ENCODE peak calls at places on chromosomes 6 and 20, in ten cellular contexts. P is DND-41; V is cardiac muscle cell; J is AG04450; L is fibroblast of lung; T is activated CD8-positive, alpha-beta T cell treated with anti-CD3 and anti-CD28 coated beads for 36 hours; O is prostate gland; A is neural progenitor cell; I is ovary; X is neural crest cell. F is an unnamed sample.

GRCh38 chr6:110401585-110402176 is 13.7 kb downstream of the DDO start:
- DNase-seq in P (no peak), V (no peak), J (no peak), L (no peak), T (no peak), O (no peak), A (no peak), I (no peak), X (no peak), F (no peak)

GRCh38 chr6:53214172-53214571 is 65.5 kb upstream of the GCM1 start:
- DNase-seq in P (no peak), V (no peak), J (no peak), L (no peak), T (no peak), O (no peak), A (no peak), I (no peak), X (no peak), F (no peak)

GRCh38 chr6:30480536-30481156 is 8.7 kb upstream of the HLA-E start:
- DNase-seq in P (peak), V (no peak), J (no peak), L (no peak), T (peak), O (no peak), A (no peak), I (no peak), X (no peak), F (no peak)

GRCh38 chr6:96760153-96760687 is 77.1 kb downstream of the GPR63 start:
- DNase-seq in P (no peak), V (no peak), J (no peak), L (no peak), T (peak), O (no peak), A (no peak), I (no peak), X (no peak), F (no peak)

GRCh38 chr6:33623895-33624381 is 2.8 kb downstream of the ITPR3 start:
- DNase-seq in P (no peak), V (no peak), J (no peak), L (no peak), T (no peak), O (no peak), A (no peak), I (no peak), X (no peak), F (no peak)

GRCh38 chr6:148448371-148449010 is 105.9 kb downstream of the SASH1 start:
- DNase-seq in P (no peak), V (no peak), J (no peak), L (no peak), T (peak), O (no peak), A (no peak), I (no peak), X (no peak), F (no peak)

GRCh38 chr6:100186552-100186951 is 192.5 kb upstream of the MCHR2 start:
- DNase-seq in P (peak), V (no peak), J (no peak), L (peak), T (no peak), O (no peak), A (no peak), I (no peak), X (no peak), F (no peak)

GRCh38 chr6:21918081-21918480 is 324.5 kb downstream of the SOX4 start:
- DNase-seq in P (no peak), V (no peak), J (no peak), L (no peak), T (no peak), O (peak), A (no peak), I (no peak), X (no peak), F (no peak)

GRCh38 chr6:111061493-111061892 is 25.8 kb upstream of the SLC16A10 start:
- DNase-seq in P (no peak), V (no peak), J (no peak), L (peak), T (no peak), O (no peak), A (no peak), I (no peak), X (no peak), F (no peak)

GRCh38 chr6:108766886-108767285 is 81.3 kb upstream of the ARMC2 start:
- DNase-seq in P (no peak), V (no peak), J (no peak), L (no peak), T (no peak), O (no peak), A (no peak), I (no peak), X (no peak), F (no peak)

GRCh38 chr20:58174708-58175287 is 53.7 kb downstream of the ANKRD60 start:
- DNase-seq in P (peak), V (no peak), J (no peak), L (no peak), T (no peak), O (no peak), A (peak), I (peak), X (no peak), F (no peak)

GRCh38 chr6:7579850-7580249 is 10.1 kb upstream of the SNRNP48 start:
- DNase-seq in P (no peak), V (no peak), J (no peak), L (no peak), T (no peak), O (no peak), A (no peak), I (no peak), X (no peak), F (no peak)

GRCh38 chr20:51680067-51680749 is 88.0 kb downstream of the ATP9A start:
- DNase-seq in P (no peak), V (no peak), J (no peak), L (no peak), T (no peak), O (no peak), A (no peak), I (no peak), X (no peak), F (no peak)

GRCh38 chr20:51679254-51679921 is 88.8 kb downstream of the ATP9A start:
- DNase-seq in P (no peak), V (no peak), J (no peak), L (no peak), T (no peak), O (no peak), A (no peak), I (peak), X (no peak), F (no peak)

DNA sequence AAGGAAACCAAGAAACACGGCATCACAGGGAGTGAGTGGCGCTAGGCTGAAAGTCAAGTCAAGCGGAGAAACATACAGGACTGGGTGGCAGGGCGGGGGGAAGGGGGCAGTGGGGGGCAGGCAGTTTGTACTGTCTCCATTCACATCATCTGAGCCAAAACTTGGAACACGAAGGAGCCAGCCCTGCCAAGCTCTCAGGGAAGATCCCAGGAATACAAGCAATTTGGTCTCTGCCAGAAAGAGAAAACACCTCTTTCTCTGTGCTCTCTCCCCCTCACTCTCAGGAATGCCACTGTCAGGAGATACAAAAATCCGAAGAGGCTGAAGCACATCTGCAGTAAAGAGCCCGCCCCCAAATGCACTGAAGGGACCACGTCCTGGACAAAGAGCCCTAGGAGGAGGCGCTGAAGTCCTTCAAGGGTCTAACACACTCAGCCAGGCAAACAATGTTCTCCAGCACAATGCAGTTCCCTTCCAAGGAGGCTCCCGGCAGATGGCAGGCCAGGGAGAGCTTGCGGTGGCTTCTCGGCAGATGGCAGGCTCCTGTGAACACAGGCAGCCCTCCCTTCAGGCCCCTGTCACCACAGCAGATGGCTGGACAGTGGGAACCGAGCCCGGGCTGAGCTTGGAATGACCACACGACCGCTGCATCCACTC is 90.0 kb downstream of the ATP9A start:
- DNase-seq in P (no peak), V (no peak), J (no peak), L (peak), T (no peak), O (peak), A (peak), I (peak), X (peak), F (no peak)
- TF ChIP-seq CTCF in P (no peak), V (peak), J (peak), L (peak), T (no peak), O (peak), A (peak), I (no peak), X (no peak), F (no peak)

GRCh38 chr6:168386973-168387372 is 54.0 kb upstream of the SMOC2 start:
- DNase-seq in P (no peak), V (no peak), J (no peak), L (no peak), T (no peak), O (no peak), A (no peak), I (no peak), X (no peak), F (no peak)

GRCh38 chr6:168385858-168386735 is 54.9 kb upstream of the SMOC2 start:
- DNase-seq in P (no peak), V (no peak), J (no peak), L (no peak), T (no peak), O (no peak), A (no peak), I (no peak), X (no peak), F (no peak)

GRCh38 chr6:168387911-168388310 is 53.1 kb upstream of the SMOC2 start:
- DNase-seq in P (no peak), V (no peak), J (no peak), L (no peak), T (no peak), O (no peak), A (no peak), I (no peak), X (no peak), F (no peak)

GRCh38 chr6:168388641-168389633 is 52.0 kb upstream of the SMOC2 start:
- DNase-seq in P (no peak), V (no peak), J (no peak), L (no peak), T (no peak), O (peak), A (no peak), I (no peak), X (no peak), F (no peak)

GRCh38 chr6:168387426-168387825 is 53.6 kb upstream of the SMOC2 start:
- DNase-seq in P (no peak), V (no peak), J (no peak), L (no peak), T (no peak), O (no peak), A (no peak), I (no peak), X (no peak), F (no peak)
- TF ChIP-seq CTCF in P (no peak), V (no peak), J (no peak), L (no peak), T (no peak), O (no peak), A (no peak), I (no peak), X (no peak), F (no peak)

GRCh38 chr20:34955232-34956040 is at the start of the genes GSS and MYH7B:
- DNase-seq in P (peak), V (peak), J (peak), L (peak), T (peak), O (peak), A (peak), I (peak), X (peak), F (peak)
- TF ChIP-seq CTCF in P (peak), V (peak), J (peak), L (peak), T (peak), O (peak), A (peak), I (no peak), X (peak), F (peak)

DNA sequence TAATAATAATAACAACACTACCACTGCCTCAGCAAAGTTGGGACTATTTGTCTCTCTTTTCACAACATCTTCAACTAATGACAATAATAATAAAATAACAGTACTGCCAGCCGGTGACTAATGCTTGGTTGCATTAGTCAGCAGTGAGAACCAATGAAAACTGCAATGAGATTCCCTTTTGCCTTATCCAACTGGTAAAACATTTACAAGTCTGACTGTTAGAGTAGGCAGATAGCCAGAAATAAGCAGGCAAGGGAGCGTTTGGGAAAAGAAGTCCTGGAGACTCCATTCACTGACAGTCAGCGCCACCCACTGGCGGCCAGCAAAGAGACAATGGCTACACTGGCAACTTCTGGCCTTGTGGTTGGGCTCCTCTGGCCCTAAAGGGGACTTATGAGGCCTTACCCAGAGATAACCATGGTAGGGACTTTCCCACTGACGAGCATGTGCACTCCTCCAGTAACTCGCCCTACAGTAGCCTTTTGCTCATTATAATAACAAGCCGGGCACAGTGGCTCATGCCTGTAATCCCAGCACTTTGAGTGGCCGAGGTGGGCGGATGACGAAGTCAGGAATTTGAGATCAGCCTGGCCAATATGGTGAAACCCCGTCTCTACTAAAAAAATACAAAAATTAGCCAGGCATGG is 3.4 kb upstream of the NSFL1C start:
- DNase-seq in P (peak), V (peak), J (peak), L (peak), T (peak), O (peak), A (peak), I (peak), X (peak), F (peak)
- TF ChIP-seq CTCF in P (peak), V (peak), J (peak), L (peak), T (peak), O (peak), A (peak), I (no peak), X (peak), F (peak)

DNA sequence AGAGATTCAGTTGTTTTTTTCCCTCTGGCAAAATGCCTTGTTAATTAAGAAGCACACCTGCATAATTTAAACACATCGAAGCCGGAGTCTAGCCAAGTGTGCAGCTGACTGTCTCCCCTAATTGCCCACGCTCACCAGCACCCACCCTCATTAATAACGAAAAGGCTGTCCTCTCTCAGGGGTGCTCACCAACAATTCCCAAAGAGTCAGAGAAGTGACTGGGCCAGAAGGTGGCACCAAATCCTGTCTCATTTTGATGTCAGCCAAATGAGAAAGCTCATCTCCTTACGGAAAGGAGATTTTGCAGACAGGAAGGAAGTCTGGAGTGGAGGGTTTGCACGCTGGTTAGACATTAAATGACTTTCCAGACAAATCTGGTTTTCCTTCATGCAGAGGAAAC is 60.7 kb upstream of the MC3R start:
- DNase-seq in P (peak), V (no peak), J (no peak), L (no peak), T (no peak), O (no peak), A (peak), I (no peak), X (no peak), F (no peak)
- TF ChIP-seq CTCF in P (peak), V (no peak), J (no peak), L (no peak), T (no peak), O (no peak), A (peak), I (no peak), X (no peak), F (no peak)

GRCh38 chr6:114327074-114327473 is 15.7 kb downstream of the HS3ST5 start:
- DNase-seq in P (no peak), V (no peak), J (no peak), L (no peak), T (no peak), O (no peak), A (no peak), I (no peak), X (no peak), F (no peak)
- TF ChIP-seq CTCF in P (no peak), V (no peak), J (no peak), L (no peak), T (no peak), O (no peak), A (peak), I (no peak), X (peak), F (no peak)